ENCODE peak calls at places on chromosomes 5 and 9, in seven cellular contexts. H, F, Q, T, O, U and X are unnamed samples.

GRCh38 chr9:33222031-33222430 is 17.9 kb upstream of the SPINK4 start:
- DNase-seq in U (no peak), T (no peak), O (no peak), Q (no peak), F (no peak), H (no peak), X (no peak)

GRCh38 chr9:23522952-23523351 is 303.1 kb downstream of the ELAVL2 start:
- DNase-seq in U (no peak), F (no peak), H (no peak), O (no peak), T (no peak), Q (no peak), X (no peak)

GRCh38 chr9:33719581-33720374 is 75.6 kb upstream of the PRSS3 start:
- DNase-seq in H (peak), F (peak), O (no peak), Q (no peak), T (no peak), U (peak), X (peak)

GRCh38 chr9:32427111-32427873 is 42.8 kb downstream of the ACO1 start:
- DNase-seq in Q (no peak), U (no peak), F (no peak), T (peak), O (no peak), H (no peak), X (no peak)

GRCh38 chr9:6417186-6417585 is 4.2 kb downstream of the UHRF2 start:
- DNase-seq in Q (no peak), F (no peak), O (no peak), U (peak), T (peak), H (no peak), X (no peak)

GRCh38 chr5:122726990-122727616 is 47.8 kb upstream of the SNX2 start:
- DNase-seq in O (no peak), Q (no peak), H (no peak), U (no peak), T (peak), F (no peak), X (no peak)

GRCh38 chr5:10588779-10589447 is 25.0 kb downstream of the ANKRD33B start:
- DNase-seq in U (no peak), O (no peak), F (no peak), H (peak), T (no peak), Q (no peak), X (no peak)

GRCh38 chr9:19036611-19037010 is 3.6 kb upstream of the SAXO1 start:
- DNase-seq in F (no peak), T (no peak), H (no peak), O (no peak), Q (no peak), U (no peak), X (no peak)

GRCh38 chr9:110443146-110443877 is 105.6 kb upstream of the TXNDC8 start:
- DNase-seq in U (no peak), Q (no peak), F (no peak), H (peak), O (no peak), T (peak), X (no peak)

GRCh38 chr9:3359048-3359692 is 166.6 kb downstream of the RFX3 start:
- DNase-seq in U (peak), T (no peak), O (no peak), H (no peak), F (no peak), Q (no peak), X (no peak)

GRCh38 chr5:141771562-141771961 is 89.5 kb upstream of the ARAP3 start:
- DNase-seq in Q (no peak), H (no peak), O (no peak), F (no peak), T (no peak), U (no peak), X (no peak)

GRCh38 chr5:57386958-57387357 is 95.7 kb downstream of the ACTBL2 start:
- DNase-seq in T (peak), H (no peak), F (no peak), U (no peak), Q (no peak), O (no peak), X (no peak)

GRCh38 chr9:125961037-125961436 is 213.9 kb downstream of the PBX3 start:
- DNase-seq in Q (peak), H (no peak), T (no peak), U (no peak), F (no peak), O (no peak), X (no peak)

GRCh38 chr5:10354048-10354872 is 765 bp downstream of the MARCHF6 start:
- DNase-seq in O (no peak), T (no peak), Q (no peak), F (peak), H (peak), U (peak), X (no peak)

GRCh38 chr5:14228219-14228618 is 85.1 kb downstream of the TRIO start:
- DNase-seq in F (no peak), U (no peak), Q (no peak), T (no peak), H (no peak), O (no peak), X (no peak)

GRCh38 chr5:150411245-150411979 is 1.3 kb downstream of the CD74 start:
- DNase-seq in Q (no peak), T (peak), H (no peak), F (no peak), O (no peak), U (peak), X (no peak)

GRCh38 chr9:2771661-2772060 is 54.4 kb downstream of the KCNV2 start:
- DNase-seq in H (no peak), F (no peak), U (no peak), Q (no peak), T (no peak), O (no peak), X (no peak)

GRCh38 chr5:58240286-58240685 is 219.6 kb downstream of the PLK2 start:
- DNase-seq in Q (no peak), F (no peak), O (no peak), T (peak), U (no peak), H (no peak), X (no peak)

GRCh38 chr5:73963021-73963420 is 337.0 kb downstream of the ARHGEF28 start:
- DNase-seq in O (no peak), F (no peak), U (no peak), H (no peak), T (peak), Q (no peak), X (no peak)